ENCODE peak calls at places on chromosomes 13 and 19, in nine cellular contexts. B is thoracic aorta; M is CD8-positive, alpha-beta T cell; R is GM23248; Y is effector memory CD4-positive, alpha-beta T cell; J is HAP-1; Q is psoas muscle; N is ascending aorta; P is stomach. I is an unnamed sample. For H3K9me3, the result is how much of the 10 kb centered on the place peaks cover.

GRCh38 chr19:54030895-54031586 is 32.7 kb downstream of the VSTM1 start:
- DNase-seq in M (no peak), N (no peak), J (peak), Y (no peak), R (peak), P (no peak), B (no peak), Q (no peak), I (no peak)

GRCh38 chr13:109275390-109275789 is 511.0 kb downstream of the IRS2 start:
- DNase-seq in P (no peak), N (no peak), Y (no peak), J (no peak), B (no peak), Q (no peak), R (no peak), M (no peak), I (no peak)

GRCh38 chr19:860481-861098 is 1.1 kb downstream of the CFD start:
- DNase-seq in B (no peak), M (peak), R (peak), P (peak), J (peak), Q (peak), Y (peak), N (no peak), I (peak)

GRCh38 chr19:57708641-57709354 is at the start of gene ZNF154:
- DNase-seq in P (no peak), M (peak), B (no peak), J (no peak), Q (peak), R (peak), Y (no peak), N (no peak), I (no peak)

GRCh38 chr19:57279418-57280164 is 694 bp upstream of the ZNF460 start:
- DNase-seq in N (peak), Y (peak), Q (peak), P (peak), J (peak), R (peak), M (peak), B (peak), I (peak)

GRCh38 chr13:112687836-112688559 is 1.8 kb upstream of the ATP11A start:
- DNase-seq in J (no peak), Q (no peak), R (no peak), M (no peak), P (peak), B (no peak), Y (no peak), N (no peak), I (no peak)

GRCh38 chr13:46552888-46553520 is at the start of gene LRCH1:
- DNase-seq in Q (peak), M (peak), P (peak), N (peak), B (peak), R (peak), Y (peak), J (peak), I (peak)

GRCh38 chr19:46849610-46850009 is 1.0 kb downstream of the AP2S1 start:
- DNase-seq in R (peak), P (no peak), N (no peak), B (no peak), J (no peak), M (no peak), Q (no peak), Y (no peak), I (no peak)

GRCh38 chr13:81148822-81149221 is 807.9 kb upstream of the SPRY2 start:
- DNase-seq in M (no peak), B (no peak), Q (no peak), J (no peak), N (no peak), Y (no peak), R (no peak), P (no peak), I (no peak)

GRCh38 chr19:53864308-53864836 is 3.3 kb upstream of the MYADM start:
- DNase-seq in M (no peak), B (no peak), J (no peak), R (no peak), Q (no peak), N (no peak), P (peak), Y (no peak), I (no peak)

GRCh38 chr13:75754936-75755335 is 118.8 kb downstream of the LMO7 start:
- DNase-seq in P (no peak), M (no peak), N (no peak), B (no peak), Y (no peak), R (no peak), Q (no peak), J (no peak), I (no peak)

GRCh38 chr13:51451467-51452390 is 1.1 kb downstream of the INTS6 start:
- DNase-seq in N (peak), Y (peak), P (peak), R (peak), M (peak), Q (peak), B (peak), J (peak), I (peak)

GRCh38 chr19:17538684-17539287 is 16.7 kb upstream of the COLGALT1 start:
- DNase-seq in M (no peak), P (no peak), J (no peak), R (peak), B (no peak), Y (no peak), N (no peak), Q (no peak), I (no peak)

GRCh38 chr13:30031488-30031887 is 181.1 kb upstream of the UBL3 start:
- DNase-seq in J (no peak), P (no peak), M (no peak), R (no peak), Y (no peak), Q (no peak), N (no peak), B (no peak), I (no peak)

GRCh38 chr13:40986328-40986856 is 32.7 kb downstream of the ELF1 start:
- DNase-seq in B (no peak), N (no peak), M (no peak), Q (no peak), P (no peak), J (no peak), Y (no peak), R (peak), I (no peak)

GRCh38 chr13:62687727-62688126 is 1272.1 kb upstream of the PCDH20 start:
- DNase-seq in J (no peak), B (no peak), Y (no peak), N (no peak), Q (no peak), P (no peak), R (no peak), M (no peak), I (no peak)

GRCh38 chr13:113064534-113065405 is 40.8 kb upstream of the F7 start:
- DNase-seq in B (no peak), M (no peak), Q (no peak), P (no peak), R (peak), J (no peak), N (no peak), Y (no peak), I (no peak)

GRCh38 chr13:34655554-34655953 is 286.5 kb upstream of the NBEA start:
- DNase-seq in P (no peak), J (no peak), M (no peak), R (no peak), N (no peak), Y (no peak), B (no peak), Q (no peak), I (no peak)

GRCh38 chr13:97768134-97768533 is 185.3 kb upstream of the IPO5 start:
- DNase-seq in N (no peak), P (no peak), B (no peak), Y (no peak), J (no peak), M (no peak), R (no peak), Q (no peak), I (no peak)

GRCh38 chr13:91045351-91046034 is 302.0 kb upstream of the MIR17HG start:
- DNase-seq in B (no peak), M (no peak), R (peak), Q (no peak), Y (no peak), J (no peak), P (no peak), N (no peak), I (no peak)

GRCh38 chr13:94679614-94680013 is 32.7 kb downstream of the SOX21 start:
- DNase-seq in R (no peak), Q (no peak), N (no peak), Y (no peak), M (no peak), J (no peak), B (no peak), P (no peak), I (no peak)

GRCh38 chr19:19651076-19651475 is 7.6 kb upstream of the GMIP start:
- DNase-seq in R (no peak), J (no peak), B (no peak), Q (no peak), M (no peak), N (no peak), P (no peak), Y (no peak), I (no peak)

GRCh38 chr13:42028113-42028799 is 20.2 kb upstream of the DGKH start:
- DNase-seq in B (no peak), Q (no peak), M (no peak), Y (no peak), P (no peak), R (no peak), N (no peak), J (no peak), I (no peak)

GRCh38 chr13:111491659-111492058 is 171.2 kb downstream of the TEX29 start:
- DNase-seq in J (no peak), P (peak), N (no peak), M (no peak), Q (no peak), R (no peak), Y (no peak), B (no peak), I (no peak)

GRCh38 chr19:55229145-55229788 is 704 bp upstream of the TMEM86B start:
- DNase-seq in R (no peak), J (no peak), M (no peak), Y (no peak), Q (no peak), N (no peak), P (no peak), B (no peak), I (no peak)

GRCh38 chr13:51282322-51282721 is 57.2 kb upstream of the SERPINE3 start:
- DNase-seq in Q (no peak), Y (no peak), B (no peak), R (no peak), M (no peak), J (no peak), N (no peak), P (peak), I (no peak)

GRCh38 chr19:2507109-2507508 is 31.2 kb downstream of the GADD45B start:
- DNase-seq in J (peak), N (no peak), P (peak), Y (no peak), Q (no peak), R (peak), M (peak), B (no peak), I (no peak)

GRCh38 chr13:98482476-98483444 is 94.1 kb downstream of the STK24 start:
- DNase-seq in P (peak), R (peak), N (peak), B (no peak), M (no peak), Y (no peak), Q (peak), J (no peak), I (no peak)

GRCh38 chr13:97287047-97287383 is 64.9 kb downstream of the MBNL2 start:
- DNase-seq in P (no peak), M (no peak), N (no peak), J (no peak), R (no peak), Q (no peak), B (no peak), Y (no peak), I (no peak)

GRCh38 chr13:57633950-57634828 is 2.6 kb downstream of the PCDH17 start:
- DNase-seq in R (no peak), M (no peak), Y (no peak), B (no peak), J (no peak), Q (no peak), P (no peak), N (no peak), I (no peak)

GRCh38 chr19:35214766-35215422 is 13.6 kb downstream of the FAM187B start:
- DNase-seq in R (no peak), Y (no peak), J (no peak), P (no peak), Q (no peak), B (no peak), M (no peak), N (no peak), I (no peak)

GRCh38 chr13:41271456-41272285 is 8.3 kb upstream of the MTRF1 start:
- DNase-seq in B (no peak), R (no peak), J (no peak), P (no peak), N (no peak), M (peak), Q (no peak), Y (no peak), I (no peak)

GRCh38 chr19:52415711-52416110 is 13.2 kb upstream of the ZNF534 start:
- DNase-seq in Y (no peak), M (no peak), J (no peak), Q (no peak), R (no peak), N (no peak), B (no peak), P (no peak), I (no peak)
- H3K9me3 ChIP-seq in Y (half or more), M (half or more), J (under half), Q (half or more), R (under half), N (half or more), B (half or more), P (half or more), I (under half)

DNA sequence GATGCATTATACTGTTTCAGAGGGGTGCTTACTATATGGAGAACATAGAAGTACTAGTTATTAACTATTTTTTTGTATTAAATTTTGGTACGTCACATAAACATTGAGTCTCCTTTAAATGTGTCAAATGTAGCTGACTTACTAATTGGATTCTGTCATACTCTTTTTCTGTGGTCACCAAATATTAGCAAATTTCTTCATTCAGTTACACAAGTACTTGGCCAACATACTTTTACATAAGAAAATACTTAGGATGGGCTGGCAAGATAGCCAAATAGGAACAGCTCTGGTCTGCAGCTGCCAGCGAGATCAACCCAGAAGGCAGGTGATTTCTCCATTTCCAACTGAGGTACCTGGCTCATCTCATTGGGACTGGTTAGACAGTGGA is 19.2 kb downstream of the LPAR6 start:
- DNase-seq in N (no peak), P (no peak), Y (no peak), R (no peak), J (no peak), Q (no peak), B (no peak), M (no peak), I (no peak)
- H3K9me3 ChIP-seq in N (under half), P (under half), Y (under half), R (under half), J (under half), Q (under half), B (under half), M (under half), I (under half)

DNA sequence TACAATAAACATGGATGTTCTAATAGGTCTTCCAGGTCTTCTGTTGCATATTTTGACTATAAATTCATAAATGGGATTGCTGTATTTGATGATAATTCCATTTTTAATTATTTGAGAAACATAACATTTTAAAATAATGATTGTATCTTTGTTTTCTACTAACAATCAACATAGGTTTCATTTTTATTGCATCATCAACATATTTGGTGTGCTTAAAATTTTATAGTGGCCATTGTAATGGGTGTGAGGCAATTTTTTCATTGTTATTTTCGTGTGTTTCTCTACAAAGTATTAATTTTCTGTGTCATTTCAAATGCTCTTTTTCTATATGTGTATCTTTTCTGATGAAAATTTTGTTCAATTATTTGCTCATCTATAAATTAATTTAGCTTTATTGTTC is 13.2 kb downstream of the ZNF493 start:
- DNase-seq in N (no peak), Q (no peak), B (no peak), J (no peak), R (no peak), M (no peak), P (no peak), Y (no peak), I (no peak)
- H3K9me3 ChIP-seq in N (under half), Q (under half), B (under half), J (under half), R (under half), M (under half), P (half or more), Y (under half), I (under half)

GRCh38 chr13:67353891-67354459 is 123.8 kb upstream of the PCDH9 start:
- DNase-seq in Q (no peak), N (no peak), Y (no peak), J (no peak), P (no peak), R (no peak), M (no peak), B (no peak), I (no peak)
- H3K9me3 ChIP-seq in Q (under half), N (under half), Y (under half), J (under half), P (under half), R (under half), M (under half), B (under half), I (under half)

GRCh38 chr19:7072541-7072940 is 3.0 kb downstream of the ZNF557 start:
- DNase-seq in M (no peak), P (no peak), Q (no peak), R (no peak), B (no peak), N (no peak), Y (no peak), J (no peak), I (no peak)

GRCh38 chr19:7074705-7075282 is 5.3 kb downstream of the ZNF557 start:
- DNase-seq in N (no peak), P (no peak), J (no peak), Y (no peak), M (no peak), B (no peak), R (no peak), Q (no peak), I (no peak)

GRCh38 chr19:7083076-7083956 is 13.8 kb downstream of the ZNF557 start:
- DNase-seq in Y (no peak), M (no peak), N (no peak), P (no peak), J (no peak), B (no peak), R (peak), Q (no peak), I (no peak)

GRCh38 chr19:7076151-7076550 is 6.6 kb downstream of the ZNF557 start:
- DNase-seq in M (no peak), R (no peak), P (no peak), N (no peak), Q (no peak), B (no peak), J (no peak), Y (no peak), I (no peak)

GRCh38 chr19:7078007-7078406 is 8.5 kb downstream of the ZNF557 start:
- DNase-seq in R (peak), P (no peak), Y (no peak), Q (no peak), J (no peak), B (no peak), N (no peak), M (no peak), I (no peak)
- H3K9me3 ChIP-seq in R (under half), P (half or more), Y (under half), Q (half or more), J (under half), B (half or more), N (half or more), M (under half), I (half or more)

GRCh38 chr19:11942008-11942842 is 17.3 kb downstream of the ZNF700 start:
- DNase-seq in R (no peak), B (no peak), Q (no peak), M (no peak), Y (no peak), J (no peak), N (no peak), P (no peak), I (no peak)
- H3K9me3 ChIP-seq in R (under half), B (half or more), Q (half or more), M (under half), Y (half or more), J (under half), N (half or more), P (half or more), I (under half)

I was measured in T-helper 17 cell.